ENCODE peak calls at places on chromosomes 13 and 19, in ten cellular contexts. M is pancreas; A is heart left ventricle; R is GM23248; E is PC-3; J is fibroblast of lung; I is mesendoderm; S is IMR-90; B is body of pancreas; V is CD8-positive, alpha-beta T cell. H is an unnamed sample. For H3K27me3, the result is how much of the 10 kb centered on the place peaks cover.

GRCh38 chr19:13103961-13104847 is 1.5 kb upstream of the LYL1 start:
- DNase-seq in M (no peak), A (peak), R (peak), E (peak), J (no peak), I (peak), S (no peak), B (peak), V (peak), H (no peak)

GRCh38 chr13:47215741-47216140 is 318.9 kb upstream of the HTR2A start:
- DNase-seq in M (no peak), A (no peak), R (peak), E (peak), J (peak), I (peak), S (peak), B (no peak), V (no peak), H (peak)

GRCh38 chr19:55619264-55619663 is 5.1 kb downstream of the ZNF784 start:
- DNase-seq in M (peak), A (no peak), R (peak), E (no peak), J (no peak), I (no peak), S (peak), B (no peak), V (no peak), H (no peak)

GRCh38 chr13:78468546-78469060 is 134.7 kb downstream of the POU4F1 start:
- DNase-seq in M (no peak), A (no peak), R (no peak), E (no peak), J (no peak), I (no peak), S (no peak), B (no peak), V (no peak), H (no peak)

GRCh38 chr19:56712609-56713008 is 41.1 kb upstream of the ZNF835 start:
- DNase-seq in M (no peak), A (no peak), R (no peak), E (no peak), J (no peak), I (peak), S (no peak), B (peak), V (no peak), H (no peak)

GRCh38 chr19:6340493-6341201 is 7.2 kb upstream of the ACER1 start:
- DNase-seq in M (no peak), A (no peak), R (no peak), E (no peak), J (no peak), I (no peak), S (no peak), B (no peak), V (no peak), H (no peak)

GRCh38 chr13:27954406-27954851 is 14.7 kb downstream of the CDX2 start:
- DNase-seq in M (peak), A (no peak), R (peak), E (peak), J (peak), I (peak), S (no peak), B (peak), V (no peak), H (no peak)

GRCh38 chr13:94641432-94641941 is 39.8 kb downstream of the GPR180 start:
- DNase-seq in M (no peak), A (no peak), R (peak), E (peak), J (peak), I (no peak), S (peak), B (no peak), V (no peak), H (peak)

GRCh38 chr13:40549500-40550094 is 116.8 kb downstream of the FOXO1 start:
- DNase-seq in M (no peak), A (no peak), R (peak), E (no peak), J (peak), I (no peak), S (no peak), B (no peak), V (no peak), H (no peak)

GRCh38 chr19:39590265-39590664 is 12.1 kb upstream of the LGALS13 start:
- DNase-seq in M (no peak), A (no peak), R (peak), E (no peak), J (peak), I (peak), S (peak), B (no peak), V (no peak), H (peak)

GRCh38 chr13:67880916-67881315 is 650.8 kb upstream of the PCDH9 start:
- DNase-seq in M (no peak), A (no peak), R (no peak), E (no peak), J (peak), I (no peak), S (no peak), B (no peak), V (no peak), H (no peak)

GRCh38 chr19:33699754-33700407 is 78.1 kb downstream of the CHST8 start:
- DNase-seq in M (no peak), A (no peak), R (no peak), E (no peak), J (no peak), I (no peak), S (no peak), B (no peak), V (no peak), H (no peak)

GRCh38 chr13:27926644-27927434 is 7.0 kb downstream of the PDX1 start:
- DNase-seq in M (peak), A (no peak), R (peak), E (no peak), J (no peak), I (no peak), S (no peak), B (no peak), V (no peak), H (no peak)

GRCh38 chr19:42216653-42217521 is 590 bp downstream of the DEDD2 start:
- DNase-seq in M (peak), A (peak), R (peak), E (peak), J (peak), I (peak), S (peak), B (peak), V (peak), H (peak)

GRCh38 chr13:20435616-20436368 is 89.9 kb downstream of the CRYL1 start:
- DNase-seq in M (no peak), A (no peak), R (no peak), E (no peak), J (no peak), I (no peak), S (no peak), B (no peak), V (no peak), H (no peak)
- H3K27me3 ChIP-seq in M (under half), A (under half), R (under half), E (under half), J (under half), I (under half), S (under half), B (under half), V (under half), H (under half)

GRCh38 chr19:1373534-1374249 is 10.0 kb upstream of the NDUFS7 start:
- DNase-seq in M (peak), A (peak), R (no peak), E (no peak), J (peak), I (no peak), S (peak), B (peak), V (no peak), H (no peak)
- H3K27ac ChIP-seq in M (peak), A (peak), R (no peak), E (no peak), J (peak), I (no peak), S (peak), B (peak), V (no peak), H (no peak)

GRCh38 chr19:1163934-1164683 is 10.0 kb downstream of the SBNO2 start:
- DNase-seq in M (peak), A (peak), R (no peak), E (no peak), J (no peak), I (no peak), S (no peak), B (no peak), V (no peak), H (no peak)
- H3K27me3 ChIP-seq in M (under half), A (under half), R (under half), E (under half), J (under half), I (under half), S (under half), B (under half), V (under half), H (under half)

GRCh38 chr19:10624585-10624984 is 768 bp upstream of the SLC44A2 start:
- DNase-seq in M (no peak), A (no peak), R (no peak), E (no peak), J (no peak), I (no peak), S (no peak), B (no peak), V (peak), H (no peak)
- H3K27ac ChIP-seq in M (peak), A (peak), R (no peak), E (peak), J (no peak), I (peak), S (no peak), B (peak), V (peak), H (no peak)

DNA sequence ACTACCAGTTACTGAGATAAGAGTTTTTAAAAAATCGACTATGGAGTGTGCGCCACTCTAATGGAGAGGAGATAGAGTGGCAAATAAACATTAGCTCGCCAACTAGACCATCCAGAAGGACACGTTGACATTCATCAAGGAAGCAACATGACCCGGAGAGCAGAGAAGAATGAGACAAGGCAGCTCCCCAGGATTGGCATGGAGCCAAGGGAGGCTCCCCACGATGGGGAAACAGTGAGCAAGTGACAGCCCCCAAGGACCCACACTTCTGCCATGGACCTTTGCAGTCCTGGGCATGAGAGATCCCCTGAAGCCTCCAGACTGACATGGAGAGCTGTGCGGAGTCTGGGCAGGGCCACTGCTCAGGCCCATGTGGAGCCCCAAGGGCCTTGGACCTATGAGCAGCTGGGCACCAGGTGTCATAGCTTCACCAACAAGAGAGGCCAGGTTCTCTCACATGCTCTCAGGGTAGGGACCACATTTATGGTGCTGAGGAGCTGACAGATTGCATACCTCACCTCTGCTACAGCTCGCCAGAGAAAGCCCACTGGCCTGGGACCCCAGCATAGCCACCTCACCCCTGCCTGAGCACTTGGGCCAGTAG is 6.7 kb downstream of the SIGLEC6 start:
- DNase-seq in M (no peak), A (no peak), R (no peak), E (no peak), J (no peak), I (no peak), S (no peak), B (no peak), V (no peak), H (no peak)
- H3K27me3 ChIP-seq in M (under half), A (under half), R (under half), E (half or more), J (under half), I (under half), S (under half), B (under half), V (under half), H (under half)

GRCh38 chr13:35983206-35983605 is 148.0 kb downstream of the DCLK1 start:
- DNase-seq in M (no peak), A (no peak), R (no peak), E (no peak), J (no peak), I (no peak), S (no peak), B (no peak), V (no peak), H (no peak)

GRCh38 chr13:35979378-35979911 is 151.7 kb downstream of the DCLK1 start:
- DNase-seq in M (no peak), A (peak), R (peak), E (peak), J (peak), I (peak), S (peak), B (peak), V (no peak), H (peak)

GRCh38 chr13:35976126-35976525 is 155.1 kb downstream of the DCLK1 start:
- DNase-seq in M (no peak), A (no peak), R (no peak), E (no peak), J (no peak), I (no peak), S (no peak), B (no peak), V (no peak), H (no peak)

GRCh38 chr13:35984287-35984686 is 146.9 kb downstream of the DCLK1 start:
- DNase-seq in M (no peak), A (no peak), R (no peak), E (no peak), J (no peak), I (no peak), S (no peak), B (no peak), V (no peak), H (no peak)

GRCh38 chr13:35978607-35979316 is 152.4 kb downstream of the DCLK1 start:
- DNase-seq in M (no peak), A (no peak), R (peak), E (peak), J (peak), I (peak), S (peak), B (peak), V (no peak), H (peak)
- H3K27ac ChIP-seq in M (no peak), A (peak), R (peak), E (no peak), J (peak), I (no peak), S (no peak), B (peak), V (no peak), H (peak)

GRCh38 chr19:3274245-3275067 is 50.0 kb downstream of the CELF5 start:
- DNase-seq in M (no peak), A (no peak), R (no peak), E (no peak), J (no peak), I (no peak), S (no peak), B (no peak), V (no peak), H (no peak)
- H3K27me3 ChIP-seq in M (under half), A (under half), R (under half), E (under half), J (under half), I (under half), S (under half), B (under half), V (under half), H (under half)

GRCh38 chr19:18658366-18658855 is 21.6 kb downstream of the KLHL26 start:
- DNase-seq in M (no peak), A (no peak), R (no peak), E (no peak), J (no peak), I (no peak), S (no peak), B (no peak), V (no peak), H (no peak)
- H3K27ac ChIP-seq in M (no peak), A (peak), R (no peak), E (no peak), J (peak), I (no peak), S (peak), B (no peak), V (no peak), H (peak)

GRCh38 chr19:3444695-3445234 is 35.6 kb downstream of the SMIM24 start:
- DNase-seq in M (no peak), A (no peak), R (no peak), E (no peak), J (no peak), I (no peak), S (no peak), B (no peak), V (no peak), H (no peak)
- H3K27me3 ChIP-seq in M (under half), A (under half), R (under half), E (under half), J (under half), I (under half), S (under half), B (under half), V (under half), H (under half)